ENCODE peak calls at places on chromosomes 2 and 18, in nine cellular contexts. I is HCT116; H is Caco-2; L is B cell; O is DND-41; E is CD4-positive, alpha-beta T cell; R is RWPE1; G is uterus; D is heart right ventricle. A is an unnamed sample.
A peak's percentile ranks its signal among the peaks of the same experiment; 100 is the strongest.

GRCh38 chr2:84085562-84085961 is 373.5 kb downstream of the SUCLG1 start:
- DNase-seq in I (no peak), H (no peak), L (no peak), O (no peak), E (no peak), R (no peak), G (no peak), D (no peak), A (no peak)

GRCh38 chr2:215271466-215271865 is 40.4 kb upstream of the ATIC start:
- DNase-seq in I (no peak), H (no peak), L (no peak), O (no peak), E (no peak), R (no peak), G (no peak), D (no peak), A (no peak)

GRCh38 chr2:236403125-236403524 is 138.9 kb upstream of the ASB18 start:
- DNase-seq in I (no peak), H (no peak), L (no peak), O (no peak), E (no peak), R (no peak), G (no peak), D (no peak), A (no peak)

GRCh38 chr2:241560883-241561474 is 2.4 kb downstream of the BOK start:
- DNase-seq in I (no peak), H (no peak), L (no peak), O (no peak), E (no peak), R (no peak), G (no peak), D (no peak), A (no peak)

GRCh38 chr18:77032121-77032758 is 100.3 kb downstream of the MBP start:
- DNase-seq in I (no peak), H (no peak), L (no peak), O (no peak), E (no peak), R (no peak), G (no peak), D (no peak), A (no peak)

GRCh38 chr2:75065402-75066008 is 107.1 kb downstream of the POLE4 start:
- DNase-seq in I (no peak), H (no peak), L (no peak), O (no peak), E (no peak), R (no peak), G (no peak), D (no peak), A (no peak)

GRCh38 chr2:128640847-128641360 is 322.2 kb upstream of the HS6ST1 start:
- DNase-seq in I (no peak), H (no peak), L (no peak), O (peak; percentile 2), E (no peak), R (no peak), G (no peak), D (no peak), A (peak; percentile 18)

GRCh38 chr2:227616631-227617030 is 667 bp upstream of the SCYGR4 start:
- DNase-seq in I (no peak), H (no peak), L (no peak), O (no peak), E (no peak), R (no peak), G (no peak), D (no peak), A (no peak)

GRCh38 chr2:233462826-233463470 is 103.6 kb downstream of the USP40 start:
- DNase-seq in I (no peak), H (no peak), L (no peak), O (no peak), E (no peak), R (no peak), G (no peak), D (no peak), A (peak; percentile 10)

GRCh38 chr2:30780776-30781330 is 26.4 kb downstream of the CAPN13 start:
- DNase-seq in I (no peak), H (no peak), L (no peak), O (no peak), E (no peak), R (no peak), G (no peak), D (no peak), A (peak; percentile 11)

GRCh38 chr2:124112255-124112654 is 87.2 kb downstream of the CNTNAP5 start:
- DNase-seq in I (no peak), H (no peak), L (no peak), O (no peak), E (no peak), R (no peak), G (no peak), D (no peak), A (no peak)

GRCh38 chr18:68438983-68439382 is 275.9 kb downstream of the TMX3 start:
- DNase-seq in I (no peak), H (no peak), L (no peak), O (no peak), E (no peak), R (no peak), G (no peak), D (no peak), A (no peak)

DNA sequence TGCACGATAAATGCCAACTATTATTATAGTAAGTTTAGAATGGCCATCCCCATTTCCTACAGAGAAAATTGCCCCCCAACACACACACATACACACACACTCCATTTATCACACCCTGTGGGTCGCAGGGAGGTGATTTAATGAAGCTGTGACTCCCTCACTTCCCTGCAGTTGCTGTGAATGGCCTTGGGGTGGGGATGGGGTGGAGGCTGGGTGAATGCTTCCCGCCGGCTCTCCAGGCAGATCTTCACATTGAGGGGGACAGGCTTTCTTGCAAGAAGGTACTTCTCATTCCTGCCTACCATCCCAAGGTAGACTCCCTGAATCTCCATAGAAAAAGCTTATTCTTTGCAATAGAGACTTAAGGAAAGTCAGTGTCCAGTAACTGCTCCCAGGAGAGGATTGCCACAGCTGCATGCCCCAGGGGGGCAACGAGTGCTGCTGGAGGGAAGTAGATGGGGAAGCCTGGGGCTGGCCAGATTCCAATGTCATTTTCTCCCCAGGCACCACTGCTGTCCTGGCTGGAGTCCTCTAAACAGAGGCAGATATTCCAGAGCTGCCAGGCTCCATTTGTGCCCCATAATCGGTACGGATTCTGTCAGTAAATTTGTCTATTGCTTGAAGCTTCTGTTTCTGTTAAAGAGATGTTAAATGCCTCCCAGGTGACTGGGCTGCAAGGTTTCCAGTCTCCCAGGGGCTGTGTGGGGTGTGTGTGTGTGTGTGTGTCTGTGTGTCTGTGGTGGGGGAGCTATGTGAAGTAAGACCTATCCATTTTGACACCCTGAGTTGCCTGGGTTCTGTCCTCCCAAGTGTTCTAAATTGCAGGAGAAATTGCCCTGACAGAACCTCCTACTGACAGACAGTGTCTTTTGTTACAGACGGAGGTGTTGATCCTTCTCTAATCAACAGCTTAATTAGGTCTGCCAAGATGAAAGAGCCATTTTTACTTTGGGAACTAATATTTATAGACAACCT is 265.4 kb downstream of the SRBD1 start:
- DNase-seq in I (no peak), H (peak; percentile 12), L (no peak), O (no peak), E (no peak), R (no peak), G (no peak), D (no peak), A (no peak)
- TF ChIP-seq CTCF in I (no peak), H (no peak), L (no peak), O (no peak), E (no peak), R (no peak), G (no peak), D (no peak), A (no peak)

GRCh38 chr18:7454429-7454828 is 112.7 kb upstream of the PTPRM start:
- DNase-seq in I (no peak), H (no peak), L (no peak), O (no peak), E (no peak), R (no peak), G (no peak), D (no peak), A (no peak)

GRCh38 chr18:7447629-7448028 is 119.5 kb upstream of the PTPRM start:
- DNase-seq in I (no peak), H (no peak), L (no peak), O (no peak), E (no peak), R (no peak), G (no peak), D (no peak), A (no peak)

GRCh38 chr18:7457276-7457675 is 109.8 kb upstream of the PTPRM start:
- DNase-seq in I (no peak), H (peak; percentile 5), L (no peak), O (no peak), E (no peak), R (no peak), G (no peak), D (no peak), A (no peak)

DNA sequence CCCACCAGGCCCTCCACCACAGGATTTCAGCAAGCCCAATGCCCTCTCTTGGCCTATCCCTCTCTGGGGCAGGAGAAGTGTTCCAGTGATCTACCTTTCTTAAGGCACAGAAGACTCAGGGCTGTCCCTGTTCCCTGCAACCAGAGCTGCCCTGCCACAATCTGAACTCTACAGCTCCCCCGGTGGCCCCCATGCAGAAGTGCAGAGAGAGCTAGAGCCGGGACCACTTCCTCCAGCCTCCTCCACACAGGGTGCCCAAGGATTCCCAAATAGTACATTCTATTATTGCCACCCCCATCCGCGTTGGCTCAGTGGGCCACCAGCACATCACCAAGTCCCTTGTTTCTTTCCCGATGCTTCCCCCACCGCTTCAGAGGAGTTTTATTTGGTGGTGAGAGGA is 114.8 kb upstream of the PTPRM start:
- DNase-seq in I (peak; percentile 1), H (peak; percentile 60), L (no peak), O (peak; percentile 12), E (no peak), R (peak; percentile 58), G (no peak), D (peak; percentile 31), A (no peak)
- TF ChIP-seq CTCF in I (peak; percentile 56), H (peak; percentile 81), L (no peak), O (peak; percentile 68), E (no peak), R (peak; percentile 45), G (peak; percentile 15), D (peak; percentile 52), A (peak; percentile 65)

DNA sequence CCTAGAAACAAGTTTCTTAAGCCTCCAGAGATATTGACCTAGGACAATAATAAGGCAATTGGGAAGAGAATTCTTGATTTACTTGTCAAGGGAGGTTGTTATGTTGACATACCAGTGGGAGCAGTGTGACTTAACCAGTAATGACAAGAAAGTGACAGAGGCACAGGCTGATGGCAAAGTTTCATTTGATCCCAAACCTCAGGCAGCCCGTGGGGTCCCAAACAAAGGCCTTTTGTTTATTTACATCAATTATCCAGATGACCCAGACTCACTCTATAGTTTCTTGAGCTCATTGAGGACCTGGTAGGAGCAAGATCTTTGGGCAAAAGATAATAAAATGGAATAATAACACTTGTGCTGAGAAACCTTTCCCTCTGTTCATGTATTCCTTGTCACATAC is 336.8 kb downstream of the ARL6IP6 start:
- DNase-seq in I (no peak), H (no peak), L (no peak), O (no peak), E (no peak), R (no peak), G (no peak), D (no peak), A (no peak)
- TF ChIP-seq CTCF in I (no peak), H (no peak), L (no peak), O (no peak), E (no peak), R (no peak), G (no peak), D (no peak), A (no peak)

DNA sequence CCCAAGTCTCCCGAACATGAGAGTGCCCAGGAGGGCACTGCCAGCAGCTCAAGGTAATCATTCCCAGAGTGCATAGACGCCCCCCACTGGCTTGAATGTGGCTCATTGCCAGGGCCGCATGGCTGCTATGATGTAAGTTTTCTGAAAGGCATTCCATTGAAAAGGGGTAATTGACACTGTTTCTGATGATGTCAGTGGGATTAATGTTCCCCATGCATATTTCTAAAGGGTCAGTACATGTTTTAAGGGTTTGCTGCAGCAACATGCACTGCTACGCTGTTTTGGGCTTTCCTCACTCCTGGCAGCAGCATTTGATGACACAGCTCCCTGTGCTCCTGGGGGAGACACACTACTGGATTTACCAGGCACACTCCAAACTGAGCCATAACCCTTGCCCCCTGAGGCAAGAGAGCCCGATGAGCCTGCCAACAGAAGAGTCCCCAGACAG is 36.7 kb downstream of the KIAA2012 start:
- DNase-seq in I (no peak), H (peak; percentile 19), L (no peak), O (no peak), E (no peak), R (no peak), G (peak; percentile 64), D (peak; percentile 25), A (no peak)
- TF ChIP-seq CTCF in I (no peak), H (no peak), L (no peak), O (no peak), E (no peak), R (no peak), G (no peak), D (no peak), A (no peak)